ENCODE peak calls at places on chromosomes 4 and X, in six cellular contexts. H is HT1080; B is colonic mucosa; J is AG20443; O is T-helper 2 cell; L is stimulated activated CD4-positive, alpha-beta T cell treated with anti-CD3 and anti-CD28 coated beads, Interleukin-1b, Interleukin-23, amount 100 ng/mL, for 48 hours. E is an unnamed sample.

GRCh38 chr4:81541546-81541945 is 69.8 kb upstream of the RASGEF1B start:
- DNase-seq in H (no peak), B (no peak), J (no peak), O (no peak), L (no peak), E (no peak)

GRCh38 chr4:35649784-35650183 is 594.5 kb downstream of the ARAP2 start:
- DNase-seq in H (no peak), B (no peak), J (no peak), O (no peak), L (no peak), E (no peak)

GRCh38 chr4:99024481-99025275 is 29.2 kb downstream of the METAP1 start:
- DNase-seq in H (no peak), B (peak; percentile 67), J (no peak), O (no peak), L (no peak), E (no peak)

GRCh38 chr4:165493359-165493758 is 114.6 kb downstream of the CPE start:
- DNase-seq in H (peak; percentile 82), B (peak; percentile 64), J (peak; percentile 85), O (peak; percentile 34), L (peak; percentile 66), E (peak; percentile 64)

GRCh38 chr4:140122891-140123290 is 31.1 kb downstream of the MAML3 start:
- DNase-seq in H (no peak), B (no peak), J (no peak), O (no peak), L (no peak), E (no peak)

GRCh38 chrX:136030357-136031225 is 45.4 kb downstream of the SLC9A6 start:
- DNase-seq in H (peak; percentile 5), B (peak; percentile 26), J (peak; percentile 56), O (no peak), L (no peak), E (peak; percentile 52)

GRCh38 chr4:107548211-107548905 is 171.7 kb downstream of the PAPSS1 start:
- DNase-seq in H (peak; percentile 13), B (no peak), J (no peak), O (no peak), L (no peak), E (no peak)

GRCh38 chr4:52750819-52751348 is 341 bp downstream of the ERVMER34-1 start:
- DNase-seq in H (no peak), B (peak; percentile 19), J (peak; percentile 49), O (no peak), L (peak; percentile 8), E (peak; percentile 43)

GRCh38 chr4:97987019-97987648 is 156.1 kb downstream of the STPG2 start:
- DNase-seq in H (peak; percentile 50), B (no peak), J (no peak), O (no peak), L (no peak), E (no peak)

GRCh38 chrX:374566-374965 is 12.1 kb downstream of the PPP2R3B start:
- DNase-seq in H (no peak), B (no peak), J (peak; percentile 36), O (no peak), L (no peak), E (no peak)

GRCh38 chrX:148501121-148502066 is 977 bp downstream of the AFF2 start:
- DNase-seq in H (peak; percentile 13), B (no peak), J (no peak), O (no peak), L (peak; percentile 9), E (no peak)

GRCh38 chr4:120816385-120816784 is 106.1 kb downstream of the PRDM5 start:
- DNase-seq in H (no peak), B (no peak), J (peak; percentile 39), O (no peak), L (no peak), E (no peak)

GRCh38 chr4:107292979-107293378 is 256.9 kb upstream of the DKK2 start:
- DNase-seq in H (no peak), B (no peak), J (no peak), O (no peak), L (no peak), E (no peak)

GRCh38 chrX:150062292-150063137 is 124.2 kb upstream of the EOLA2 start:
- DNase-seq in H (peak; percentile 83), B (peak; percentile 20), J (peak; percentile 54), O (no peak), L (no peak), E (no peak)

GRCh38 chr4:104589264-104589868 is 94.7 kb upstream of the CXXC4 start:
- DNase-seq in H (no peak), B (no peak), J (no peak), O (no peak), L (no peak), E (no peak)

GRCh38 chr4:118894034-118894433 is 5.4 kb downstream of the SYNPO2 start:
- DNase-seq in H (no peak), B (no peak), J (no peak), O (no peak), L (no peak), E (no peak)

GRCh38 chr4:169485791-169486742 is 126.3 kb downstream of the NEK1 start:
- DNase-seq in H (peak; percentile 49), B (peak; percentile 52), J (peak; percentile 61), O (no peak), L (peak; percentile 6), E (no peak)

GRCh38 chrX:14209034-14209433 is 179.3 kb upstream of the GEMIN8 start:
- DNase-seq in H (no peak), B (no peak), J (no peak), O (no peak), L (no peak), E (no peak)

GRCh38 chr4:153502584-153502983 is 36.4 kb downstream of the TMEM131L start:
- DNase-seq in H (no peak), B (no peak), J (no peak), O (no peak), L (no peak), E (no peak)

GRCh38 chr4:141246243-141246642 is 25.5 kb downstream of the ZNF330 start:
- DNase-seq in H (peak; percentile 44), B (no peak), J (peak; percentile 47), O (no peak), L (no peak), E (no peak)

GRCh38 chr4:4260185-4260751 is 12.2 kb upstream of the TMEM128 start:
- DNase-seq in H (peak; percentile 69), B (no peak), J (peak; percentile 71), O (no peak), L (no peak), E (no peak)

E was measured in ureter.